ENCODE peak calls at places on chromosomes 12 and 14, in eight cellular contexts. T is mesothelial cell of epicardium; X is activated CD8-positive, alpha-beta T cell treated with anti-CD3 and anti-CD28 coated beads, Interleukin-2, amount 10 ng/mL, durations not matched to agents 7 days and 5 days; V is HEK293T; H is NCI-H2081; I is sciatic nerve; W is lung; D is astrocyte. S is an unnamed sample.

GRCh38 chr12:8644345-8645248 is 18.0 kb downstream of the MFAP5 start:
- DNase-seq in T (no peak), X (peak), V (no peak), H (no peak), I (no peak), W (no peak), D (no peak), S (no peak)

GRCh38 chr14:104283197-104284106 is 145.1 kb downstream of the KIF26A start:
- DNase-seq in T (peak), X (no peak), V (no peak), H (no peak), I (peak), W (no peak), D (no peak), S (no peak)

GRCh38 chr14:85412756-85413155 is 117.2 kb upstream of the FLRT2 start:
- DNase-seq in T (no peak), X (no peak), V (no peak), H (no peak), I (no peak), W (no peak), D (no peak), S (no peak)

GRCh38 chr12:29050503-29050902 is 98.6 kb upstream of the FAR2 start:
- DNase-seq in T (no peak), X (no peak), V (no peak), H (no peak), I (no peak), W (no peak), D (no peak), S (no peak)

GRCh38 chr12:54054442-54055332 is 1.1 kb downstream of the HOXC4 start:
- DNase-seq in T (no peak), X (no peak), V (no peak), H (no peak), I (no peak), W (no peak), D (no peak), S (no peak)

GRCh38 chr14:75800792-75801191 is 139.7 kb downstream of the TTLL5 start:
- DNase-seq in T (no peak), X (no peak), V (no peak), H (no peak), I (no peak), W (no peak), D (no peak), S (no peak)

GRCh38 chr12:132422057-132423043 is 67.6 kb upstream of the FBRSL1 start:
- DNase-seq in T (no peak), X (no peak), V (no peak), H (no peak), I (no peak), W (no peak), D (no peak), S (no peak)

GRCh38 chr14:75518625-75519024 is 3.6 kb upstream of the BATF start:
- DNase-seq in T (no peak), X (peak), V (peak), H (no peak), I (no peak), W (no peak), D (no peak), S (no peak)

GRCh38 chr12:93719710-93720109 is 42.5 kb downstream of the CRADD start:
- DNase-seq in T (no peak), X (no peak), V (no peak), H (no peak), I (no peak), W (no peak), D (no peak), S (no peak)

GRCh38 chr14:29150659-29151058 is 384.1 kb downstream of the FOXG1 start:
- DNase-seq in T (no peak), X (no peak), V (no peak), H (no peak), I (no peak), W (no peak), D (no peak), S (no peak)

GRCh38 chr12:118299791-118300460 is 72.8 kb downstream of the TAOK3 start:
- DNase-seq in T (no peak), X (no peak), V (no peak), H (no peak), I (no peak), W (no peak), D (peak), S (peak)

GRCh38 chr12:8742501-8742900 is 44.7 kb downstream of the RIMKLB start:
- DNase-seq in T (no peak), X (no peak), V (no peak), H (no peak), I (no peak), W (no peak), D (peak), S (no peak)

GRCh38 chr14:77307099-77307496 is 13.6 kb downstream of the POMT2 start:
- DNase-seq in T (no peak), X (no peak), V (no peak), H (no peak), I (no peak), W (no peak), D (no peak), S (no peak)

GRCh38 chr12:109702126-109702841 is 11.3 kb upstream of the FAM222A start:
- DNase-seq in T (no peak), X (no peak), V (no peak), H (no peak), I (no peak), W (no peak), D (no peak), S (no peak)

S was measured in frontal cortex.